ENCODE peak calls at places on chromosomes 6 and 20, in seven cellular contexts. One of them, this sample, is unnamed.

GRCh38 chr6:64074981-64075380 is 439.4 kb downstream of the PHF3 start:
- DNase-seq in A549: no peak
- DNase-seq in HCT116: no peak
- DNase-seq in endothelial cell of umbilical vein: no peak
- DNase-seq in H1: no peak
- DNase-seq in K562: no peak
- DNase-seq in HepG2: no peak
- DNase-seq in this sample: no peak

GRCh38 chr20:19978511-19979210 is 38.5 kb upstream of the NAA20 start:
- DNase-seq in A549: no peak
- DNase-seq in HCT116: no peak
- DNase-seq in endothelial cell of umbilical vein: no peak
- DNase-seq in H1: no peak
- DNase-seq in K562: no peak
- DNase-seq in HepG2: no peak
- DNase-seq in this sample: no peak

GRCh38 chr6:127102299-127102698 is 16.2 kb upstream of the RSPO3 start:
- DNase-seq in A549: peak
- DNase-seq in HCT116: no peak
- DNase-seq in endothelial cell of umbilical vein: no peak
- DNase-seq in H1: no peak
- DNase-seq in K562: no peak
- DNase-seq in HepG2: no peak
- DNase-seq in this sample: peak

GRCh38 chr6:111958534-111958933 is 85.3 kb upstream of the FYN start:
- DNase-seq in A549: no peak
- DNase-seq in HCT116: no peak
- DNase-seq in endothelial cell of umbilical vein: no peak
- DNase-seq in H1: no peak
- DNase-seq in K562: no peak
- DNase-seq in HepG2: no peak
- DNase-seq in this sample: peak

GRCh38 chr6:106547556-106547955 is 81.7 kb downstream of the RTN4IP1 start:
- DNase-seq in A549: no peak
- DNase-seq in HCT116: no peak
- DNase-seq in endothelial cell of umbilical vein: no peak
- DNase-seq in H1: no peak
- DNase-seq in K562: no peak
- DNase-seq in HepG2: no peak
- DNase-seq in this sample: no peak

GRCh38 chr6:70369332-70369950 is 43.9 kb upstream of the FAM135A start:
- DNase-seq in A549: peak
- DNase-seq in HCT116: peak
- DNase-seq in endothelial cell of umbilical vein: peak
- DNase-seq in H1: peak
- DNase-seq in K562: peak
- DNase-seq in HepG2: peak
- DNase-seq in this sample: peak

GRCh38 chr6:72522735-72523141 is 99.1 kb upstream of the KCNQ5 start:
- DNase-seq in A549: peak
- DNase-seq in HCT116: no peak
- DNase-seq in endothelial cell of umbilical vein: no peak
- DNase-seq in H1: peak
- DNase-seq in K562: peak
- DNase-seq in HepG2: peak
- DNase-seq in this sample: peak

GRCh38 chr6:109055771-109056235 is 38.8 kb downstream of the SESN1 start:
- DNase-seq in A549: no peak
- DNase-seq in HCT116: no peak
- DNase-seq in endothelial cell of umbilical vein: no peak
- DNase-seq in H1: no peak
- DNase-seq in K562: no peak
- DNase-seq in HepG2: no peak
- DNase-seq in this sample: peak

DNA sequence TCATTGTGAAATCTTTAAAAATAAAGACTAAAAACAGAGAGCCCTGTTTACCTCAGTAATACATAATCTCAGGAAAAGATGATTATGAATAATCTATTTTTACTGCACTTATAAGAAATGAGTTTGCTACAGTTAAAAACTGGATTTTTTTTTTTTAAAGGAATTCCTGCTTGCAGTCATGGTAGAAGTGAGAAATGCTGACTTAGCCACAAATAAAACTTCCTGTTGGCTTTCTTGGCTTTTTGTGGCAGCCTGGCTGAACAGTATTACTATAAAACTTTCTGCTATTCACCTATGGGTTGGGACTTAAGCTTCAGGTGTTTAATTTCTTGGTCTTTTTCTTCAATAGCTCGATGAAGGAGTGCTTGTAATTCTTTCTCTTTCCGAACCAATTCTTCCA is 12.0 kb upstream of the MAP7 start:
- DNase-seq in A549: no peak
- DNase-seq in HCT116: no peak
- DNase-seq in endothelial cell of umbilical vein: no peak
- DNase-seq in H1: no peak
- DNase-seq in K562: no peak
- DNase-seq in HepG2: no peak
- DNase-seq in this sample: no peak
- TF ChIP-seq MAX in A549: no peak
- TF ChIP-seq MAX in HCT116: no peak
- TF ChIP-seq MAX in endothelial cell of umbilical vein: no peak
- TF ChIP-seq MAX in H1: no peak
- TF ChIP-seq MAX in K562: no peak
- TF ChIP-seq MAX in HepG2: no peak
- TF ChIP-seq MAX in this sample: no peak

GRCh38 chr6:409370-409972 is 17.9 kb downstream of the IRF4 start:
- DNase-seq in A549: no peak
- DNase-seq in HCT116: no peak
- DNase-seq in endothelial cell of umbilical vein: no peak
- DNase-seq in H1: no peak
- DNase-seq in K562: no peak
- DNase-seq in HepG2: no peak
- DNase-seq in this sample: no peak
- TF ChIP-seq POLR2A in A549: no peak
- TF ChIP-seq POLR2A in HCT116: no peak
- TF ChIP-seq POLR2A in endothelial cell of umbilical vein: no peak
- TF ChIP-seq POLR2A in H1: no peak
- TF ChIP-seq POLR2A in K562: no peak
- TF ChIP-seq POLR2A in HepG2: no peak
- TF ChIP-seq POLR2A in this sample: no peak

GRCh38 chr20:41176711-41177552 is 39.6 kb downstream of the PLCG1 start:
- DNase-seq in A549: no peak
- DNase-seq in HCT116: no peak
- DNase-seq in endothelial cell of umbilical vein: no peak
- DNase-seq in H1: peak
- DNase-seq in K562: no peak
- DNase-seq in HepG2: no peak
- DNase-seq in this sample: no peak
- TF ChIP-seq MAX in A549: no peak
- TF ChIP-seq MAX in HCT116: no peak
- TF ChIP-seq MAX in endothelial cell of umbilical vein: no peak
- TF ChIP-seq MAX in H1: no peak
- TF ChIP-seq MAX in K562: no peak
- TF ChIP-seq MAX in HepG2: no peak
- TF ChIP-seq MAX in this sample: no peak

DNA sequence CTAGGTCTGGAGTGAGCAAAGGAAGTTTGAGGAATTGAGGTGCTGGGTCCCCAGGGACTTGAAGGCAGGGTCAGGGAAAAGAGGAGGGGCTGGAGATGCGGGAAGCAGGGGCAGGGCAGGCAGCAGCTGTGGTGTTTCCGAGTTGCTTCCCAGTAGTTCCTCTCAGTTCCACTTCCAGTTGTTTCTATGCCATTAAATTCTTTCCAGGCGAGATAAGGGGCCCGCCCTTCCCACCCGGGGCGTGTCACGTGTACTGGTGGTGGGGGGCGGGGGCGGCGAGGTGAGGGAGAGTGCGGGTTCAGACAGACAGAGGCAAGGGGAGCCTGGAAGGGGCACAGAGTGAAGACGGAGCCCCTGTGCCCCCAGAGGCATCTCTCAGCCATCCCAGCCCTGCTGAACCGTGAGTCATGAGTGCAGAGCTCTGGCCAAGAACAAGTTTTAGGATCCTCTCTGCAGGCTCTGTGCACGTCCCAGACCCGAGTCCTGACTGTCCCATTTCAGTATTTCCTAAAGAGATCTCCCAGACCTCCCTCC is 977 bp downstream of the TNXB start:
- DNase-seq in A549: no peak
- DNase-seq in HCT116: no peak
- DNase-seq in endothelial cell of umbilical vein: no peak
- DNase-seq in H1: no peak
- DNase-seq in K562: peak
- DNase-seq in HepG2: no peak
- DNase-seq in this sample: no peak
- TF ChIP-seq POLR2A in A549: no peak
- TF ChIP-seq POLR2A in HCT116: no peak
- TF ChIP-seq POLR2A in endothelial cell of umbilical vein: no peak
- TF ChIP-seq POLR2A in H1: no peak
- TF ChIP-seq POLR2A in K562: no peak
- TF ChIP-seq POLR2A in HepG2: no peak
- TF ChIP-seq POLR2A in this sample: no peak

GRCh38 chr6:131080084-131080483 is 17.0 kb upstream of the EPB41L2 start:
- DNase-seq in A549: no peak
- DNase-seq in HCT116: no peak
- DNase-seq in endothelial cell of umbilical vein: no peak
- DNase-seq in H1: no peak
- DNase-seq in K562: no peak
- DNase-seq in HepG2: no peak
- DNase-seq in this sample: no peak

GRCh38 chr6:131084982-131085381 is 21.9 kb upstream of the EPB41L2 start:
- DNase-seq in A549: no peak
- DNase-seq in HCT116: no peak
- DNase-seq in endothelial cell of umbilical vein: no peak
- DNase-seq in H1: no peak
- DNase-seq in K562: no peak
- DNase-seq in HepG2: peak
- DNase-seq in this sample: no peak

GRCh38 chr6:131082335-131082734 is 19.3 kb upstream of the EPB41L2 start:
- DNase-seq in A549: no peak
- DNase-seq in HCT116: no peak
- DNase-seq in endothelial cell of umbilical vein: no peak
- DNase-seq in H1: no peak
- DNase-seq in K562: no peak
- DNase-seq in HepG2: no peak
- DNase-seq in this sample: no peak

DNA sequence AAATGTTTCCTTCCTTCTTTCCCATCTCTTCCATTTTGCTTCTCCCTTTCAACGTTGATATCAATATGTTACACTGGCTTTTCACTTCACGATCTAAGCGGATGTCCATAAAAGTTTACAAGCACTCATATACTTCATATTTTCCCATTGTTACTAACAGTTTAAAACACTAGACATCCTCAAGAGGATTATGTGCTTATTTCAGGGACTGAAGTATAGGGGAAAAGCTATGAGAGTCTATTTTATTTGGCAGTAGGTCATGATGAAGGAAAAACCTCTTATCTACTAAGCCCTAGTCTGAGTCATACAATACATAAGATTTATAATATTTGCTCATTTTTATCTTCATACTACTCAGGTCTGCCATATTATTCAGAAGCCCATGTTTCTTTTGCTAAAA is 20.6 kb upstream of the EPB41L2 start:
- DNase-seq in A549: no peak
- DNase-seq in HCT116: no peak
- DNase-seq in endothelial cell of umbilical vein: no peak
- DNase-seq in H1: no peak
- DNase-seq in K562: no peak
- DNase-seq in HepG2: no peak
- DNase-seq in this sample: no peak
- TF ChIP-seq MAX in A549: no peak
- TF ChIP-seq MAX in HCT116: no peak
- TF ChIP-seq MAX in endothelial cell of umbilical vein: no peak
- TF ChIP-seq MAX in H1: no peak
- TF ChIP-seq MAX in K562: no peak
- TF ChIP-seq MAX in HepG2: no peak
- TF ChIP-seq MAX in this sample: no peak

GRCh38 chr6:169789944-169790927 is 38.8 kb downstream of the ERMARD start:
- DNase-seq in A549: peak
- DNase-seq in HCT116: peak
- DNase-seq in endothelial cell of umbilical vein: peak
- DNase-seq in H1: peak
- DNase-seq in K562: peak
- DNase-seq in HepG2: peak
- DNase-seq in this sample: peak
- TF ChIP-seq POLR2A in A549: peak
- TF ChIP-seq POLR2A in HCT116: no peak
- TF ChIP-seq POLR2A in endothelial cell of umbilical vein: no peak
- TF ChIP-seq POLR2A in H1: no peak
- TF ChIP-seq POLR2A in K562: no peak
- TF ChIP-seq POLR2A in HepG2: peak
- TF ChIP-seq POLR2A in this sample: no peak

GRCh38 chr6:113182370-113183141 is 674.6 kb upstream of the MARCKS start:
- DNase-seq in A549: peak
- DNase-seq in HCT116: no peak
- DNase-seq in endothelial cell of umbilical vein: peak
- DNase-seq in H1: no peak
- DNase-seq in K562: no peak
- DNase-seq in HepG2: peak
- DNase-seq in this sample: no peak
- TF ChIP-seq MAX in A549: no peak
- TF ChIP-seq MAX in HCT116: no peak
- TF ChIP-seq MAX in endothelial cell of umbilical vein: no peak
- TF ChIP-seq MAX in H1: no peak
- TF ChIP-seq MAX in K562: no peak
- TF ChIP-seq MAX in HepG2: no peak
- TF ChIP-seq MAX in this sample: no peak